ENCODE peak calls at places on chromosome 1, in six cellular contexts. R is choroid plexus epithelial cell, K is breast epithelium, D is HFFc6, H is adrenal gland, F is Calu3. S is an unnamed sample.

GRCh38 chr1:95752515-95753381 is 518.7 kb downstream of the RWDD3 start:
- DNase-seq in R (no peak), K (no peak), D (no peak), H (no peak), F (no peak), S (no peak)

GRCh38 chr1:240691521-240692338 is 79.8 kb upstream of the GREM2 start:
- DNase-seq in R (peak; percentile 51), K (no peak), D (peak; percentile 70), H (peak; percentile 33), F (peak; percentile 38), S (no peak)

GRCh38 chr1:17668638-17669175 is 86.4 kb upstream of the ACTL8 start:
- DNase-seq in R (no peak), K (no peak), D (no peak), H (no peak), F (no peak), S (no peak)

GRCh38 chr1:186550832-186551231 is 89.9 kb upstream of the PDC start:
- DNase-seq in R (no peak), K (no peak), D (no peak), H (no peak), F (no peak), S (no peak)

GRCh38 chr1:180633092-180634045 is 1.5 kb downstream of the XPR1 start:
- DNase-seq in R (peak; percentile 61), K (no peak), D (peak; percentile 49), H (no peak), F (no peak), S (no peak)

GRCh38 chr1:65558215-65558614 is 137.7 kb downstream of the LEPR start:
- DNase-seq in R (no peak), K (no peak), D (no peak), H (no peak), F (no peak), S (no peak)

GRCh38 chr1:168469690-168470089 is 74.1 kb downstream of the XCL2 start:
- DNase-seq in R (no peak), K (peak; percentile 60), D (peak; percentile 93), H (peak; percentile 93), F (peak; percentile 62), S (peak; percentile 95)

GRCh38 chr1:244862354-244862698 is 2.0 kb downstream of the HNRNPU start:
- DNase-seq in R (no peak), K (no peak), D (no peak), H (no peak), F (no peak), S (no peak)

GRCh38 chr1:40532844-40533424 is 1.5 kb downstream of the ZNF684 start:
- DNase-seq in R (peak; percentile 75), K (no peak), D (peak; percentile 53), H (no peak), F (peak; percentile 48), S (no peak)

GRCh38 chr1:110746644-110747259 is 72.0 kb upstream of the KCNA3 start:
- DNase-seq in R (peak; percentile 58), K (no peak), D (peak; percentile 12), H (peak; percentile 39), F (peak; percentile 33), S (no peak)

GRCh38 chr1:179083533-179083932 is 1.7 kb downstream of the TOR3A start:
- DNase-seq in R (no peak), K (no peak), D (no peak), H (no peak), F (no peak), S (no peak)

GRCh38 chr1:111422546-111423391 is 4.8 kb downstream of the OVGP1 start:
- DNase-seq in R (no peak), K (peak; percentile 67), D (no peak), H (no peak), F (peak; percentile 72), S (no peak)

GRCh38 chr1:151908228-151908691 is 1.1 kb downstream of the THEM4 start:
- DNase-seq in R (peak; percentile 39), K (no peak), D (peak; percentile 9), H (no peak), F (no peak), S (no peak)

GRCh38 chr1:101264699-101265098 is 27.9 kb downstream of the S1PR1 start:
- DNase-seq in R (no peak), K (no peak), D (no peak), H (no peak), F (no peak), S (no peak)
- TF ChIP-seq CTCF in R (no peak), K (no peak), D (no peak), H (no peak), F (no peak), S (no peak)

DNA sequence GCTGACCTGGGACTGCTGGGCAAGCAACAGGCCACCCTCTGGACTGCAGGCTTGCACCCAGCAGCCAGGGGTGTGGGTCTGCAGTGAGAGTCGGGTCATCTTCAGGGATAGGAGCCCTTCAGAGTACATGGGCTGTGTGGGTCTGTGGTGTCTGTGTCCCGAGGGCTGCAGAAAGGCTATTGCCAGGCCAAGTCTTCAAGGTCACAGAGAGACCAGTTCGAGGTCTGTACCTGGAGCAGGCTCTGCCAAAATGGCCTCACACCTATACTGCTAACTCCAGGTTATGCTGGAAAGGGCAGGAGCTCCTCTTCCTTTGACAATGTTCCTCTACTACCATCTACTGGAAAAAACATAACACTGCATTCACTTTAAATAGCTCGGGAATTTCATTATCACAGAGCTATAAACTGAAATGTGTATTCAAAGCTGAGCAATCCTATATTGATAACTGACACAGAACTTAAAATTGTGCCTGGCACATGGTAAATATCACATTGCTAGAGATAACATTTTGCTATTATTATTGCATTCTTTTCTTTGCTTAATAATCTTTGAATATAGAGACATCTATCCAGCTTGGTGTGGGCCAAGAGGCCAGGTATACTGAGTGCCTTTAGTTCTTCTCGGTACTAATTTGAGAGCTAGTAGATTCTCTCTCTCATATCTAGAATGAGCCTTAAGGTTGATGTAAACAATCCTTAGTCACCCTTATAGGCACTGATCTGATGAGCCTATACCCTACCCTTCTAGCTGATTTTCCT is 6.9 kb upstream of the DNAH14 start:
- DNase-seq in R (peak; percentile 53), K (no peak), D (peak; percentile 25), H (no peak), F (peak; percentile 30), S (no peak)
- TF ChIP-seq CTCF in R (peak; percentile 72), K (peak; percentile 72), D (peak; percentile 85), H (peak; percentile 81), F (peak; percentile 15), S (peak; percentile 72)

DNA sequence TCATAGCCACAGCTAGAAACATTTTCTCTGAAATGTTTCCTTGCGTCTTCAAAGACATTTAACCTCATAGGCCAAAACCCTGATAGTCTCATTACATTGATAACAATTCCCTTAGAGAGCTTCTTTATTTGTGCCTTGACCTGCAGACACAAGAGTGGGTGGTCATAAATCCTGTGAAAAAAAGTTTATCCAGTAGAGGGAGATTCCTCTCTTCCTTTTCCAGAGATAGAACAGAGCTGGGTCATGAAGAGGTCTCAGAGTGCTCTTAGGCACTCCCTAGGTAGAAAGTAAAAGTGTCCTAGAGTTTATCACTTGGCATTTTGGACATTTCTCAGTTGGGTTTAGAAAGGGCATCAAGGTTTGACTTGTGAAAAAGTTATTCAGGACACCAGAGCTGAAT is 426.1 kb downstream of the NUF2 start:
- DNase-seq in R (no peak), K (no peak), D (no peak), H (no peak), F (no peak), S (no peak)
- TF ChIP-seq CTCF in R (no peak), K (no peak), D (no peak), H (no peak), F (peak; percentile 9), S (peak; percentile 16)

GRCh38 chr1:55338448-55338820 is 123.3 kb upstream of the USP24 start:
- DNase-seq in R (no peak), K (no peak), D (no peak), H (no peak), F (no peak), S (no peak)

GRCh38 chr1:55334797-55335196 is 119.6 kb upstream of the USP24 start:
- DNase-seq in R (no peak), K (no peak), D (no peak), H (no peak), F (no peak), S (no peak)

GRCh38 chr1:55339681-55340080 is 124.5 kb upstream of the USP24 start:
- DNase-seq in R (no peak), K (no peak), D (no peak), H (no peak), F (no peak), S (no peak)

GRCh38 chr1:55334140-55334539 is 119.0 kb upstream of the USP24 start:
- DNase-seq in R (no peak), K (no peak), D (no peak), H (no peak), F (no peak), S (no peak)

DNA sequence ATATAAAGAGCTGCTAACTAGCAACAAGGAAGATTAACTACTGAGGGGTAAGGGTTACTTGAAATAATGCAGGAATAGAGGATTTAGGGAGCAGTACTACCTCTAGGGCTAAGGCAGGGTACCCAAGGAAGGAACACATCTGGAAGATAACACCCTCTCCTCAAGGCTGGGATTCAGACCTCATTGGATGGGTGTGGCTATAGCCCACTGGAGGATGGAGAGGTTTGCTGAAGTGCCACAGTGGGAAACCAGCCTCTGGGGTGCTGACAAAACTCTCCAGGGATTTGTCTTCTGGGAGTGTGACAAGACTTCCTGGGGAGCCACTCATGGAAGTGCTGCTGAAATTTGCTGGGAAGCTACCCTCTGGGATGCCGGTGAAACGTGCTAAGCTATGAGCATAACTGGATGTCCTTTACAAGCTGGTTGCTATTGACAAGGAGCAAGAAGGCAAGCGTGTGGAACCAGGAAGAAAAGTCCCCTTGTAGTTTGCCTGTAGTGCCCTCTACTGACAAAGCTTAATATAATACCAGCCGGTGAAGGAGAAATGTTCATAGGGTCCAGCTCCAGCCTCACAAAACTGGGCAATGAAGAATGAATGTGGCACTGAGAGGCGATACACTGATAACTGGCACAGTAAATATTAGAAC is 122.8 kb upstream of the USP24 start:
- DNase-seq in R (peak; percentile 89), K (no peak), D (peak; percentile 73), H (no peak), F (peak; percentile 9), S (no peak)
- TF ChIP-seq CTCF in R (peak; percentile 78), K (no peak), D (peak; percentile 83), H (peak; percentile 29), F (no peak), S (peak; percentile 65)

DNA sequence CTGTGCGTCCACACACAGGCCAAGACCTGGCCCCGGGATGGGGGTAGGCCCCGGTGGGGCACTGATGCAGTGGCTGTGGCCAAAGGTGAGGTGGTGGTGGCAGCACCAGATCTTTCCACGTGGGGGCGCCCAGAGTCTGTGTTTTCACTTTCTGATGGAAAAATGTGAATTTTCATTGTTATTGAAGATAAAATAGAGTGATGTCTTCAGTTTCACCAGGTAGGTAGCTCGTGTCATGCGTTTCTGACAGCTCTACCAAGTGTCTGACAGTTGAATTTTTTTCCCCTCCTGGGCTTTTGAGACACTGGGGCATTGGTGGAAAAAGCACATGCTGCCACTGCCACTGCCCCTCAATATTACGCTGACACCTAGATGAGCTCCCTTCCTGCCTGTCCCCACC is 40.0 kb upstream of the MAGOH start:
- DNase-seq in R (peak; percentile 38), K (no peak), D (peak; percentile 21), H (peak; percentile 62), F (peak; percentile 73), S (no peak)
- TF ChIP-seq CTCF in R (peak; percentile 94), K (peak; percentile 89), D (peak; percentile 94), H (peak; percentile 89), F (peak; percentile 83), S (peak; percentile 82)

GRCh38 chr1:150072959-150073358 is 5.4 kb downstream of the VPS45 start:
- DNase-seq in R (peak; percentile 60), K (no peak), D (peak; percentile 36), H (no peak), F (no peak), S (no peak)
- TF ChIP-seq CTCF in R (peak; percentile 47), K (peak; percentile 33), D (peak; percentile 74), H (peak; percentile 69), F (peak; percentile 14), S (peak; percentile 38)